ENCODE peak calls at places on chromosome 13, in nine cellular contexts. O, Z, P, U, N, F, D, W and A are unnamed samples.

GRCh38 chr13:33349314-33349995 is 63.9 kb upstream of the STARD13 start:
- DNase-seq in F (peak), P (peak), U (no peak), O (no peak), D (no peak), W (no peak), N (no peak), Z (no peak), A (peak)

GRCh38 chr13:90098580-90098979 is 1248.9 kb upstream of the MIR17HG start:
- DNase-seq in D (no peak), W (no peak), P (no peak), U (no peak), F (no peak), O (no peak), Z (no peak), N (no peak), A (no peak)

GRCh38 chr13:75869981-75870380 is 233.9 kb downstream of the LMO7 start:
- DNase-seq in Z (no peak), D (no peak), P (no peak), U (no peak), W (no peak), F (no peak), O (no peak), N (no peak), A (no peak)

GRCh38 chr13:48070942-48071341 is 24.0 kb downstream of the MED4 start:
- DNase-seq in P (no peak), D (no peak), U (no peak), Z (no peak), F (no peak), O (no peak), W (no peak), N (no peak), A (no peak)

GRCh38 chr13:71285700-71286099 is 581.3 kb downstream of the DACH1 start:
- DNase-seq in O (no peak), P (no peak), D (no peak), F (no peak), N (no peak), U (no peak), Z (peak), W (peak), A (peak)

GRCh38 chr13:44196186-44196751 is 177.4 kb upstream of the SERP2 start:
- DNase-seq in D (no peak), F (no peak), O (no peak), N (no peak), U (no peak), P (no peak), Z (no peak), W (no peak), A (no peak)

GRCh38 chr13:42350141-42350540 is 78.2 kb downstream of the AKAP11 start:
- DNase-seq in N (no peak), P (no peak), W (no peak), D (no peak), O (no peak), F (no peak), U (no peak), Z (no peak), A (no peak)

GRCh38 chr13:81153478-81153877 is 812.6 kb upstream of the SPRY2 start:
- DNase-seq in F (no peak), D (no peak), O (no peak), N (no peak), U (no peak), W (no peak), P (no peak), Z (no peak), A (no peak)

GRCh38 chr13:38350114-38350617 is 515 bp downstream of the UFM1 start:
- DNase-seq in N (peak), U (peak), O (no peak), W (peak), P (peak), Z (peak), D (peak), F (peak), A (peak)

GRCh38 chr13:44052843-44053607 is 173.3 kb downstream of the LACC1 start:
- DNase-seq in D (no peak), N (no peak), P (no peak), O (no peak), Z (peak), W (no peak), U (no peak), F (peak), A (no peak)

GRCh38 chr13:34216251-34216650 is 398.3 kb downstream of the RFC3 start:
- DNase-seq in W (no peak), O (no peak), F (no peak), P (no peak), D (no peak), N (no peak), U (no peak), Z (peak), A (no peak)

GRCh38 chr13:51728972-51729371 is 75.0 kb downstream of the DHRS12 start:
- DNase-seq in U (no peak), Z (peak), W (no peak), P (no peak), D (peak), O (no peak), N (no peak), F (peak), A (no peak)

GRCh38 chr13:99464441-99464949 is 36.8 kb upstream of the TM9SF2 start:
- DNase-seq in N (no peak), F (peak), O (peak), Z (peak), U (no peak), W (no peak), P (no peak), D (no peak), A (no peak)

GRCh38 chr13:111969551-111970135 is 97.3 kb upstream of the SOX1 start:
- DNase-seq in F (no peak), N (no peak), Z (no peak), O (no peak), U (no peak), D (no peak), W (no peak), P (no peak), A (no peak)

GRCh38 chr13:67036694-67037093 is 193.4 kb downstream of the PCDH9 start:
- DNase-seq in P (no peak), D (no peak), F (no peak), Z (no peak), O (no peak), W (no peak), U (no peak), N (no peak), A (no peak)

GRCh38 chr13:113527272-113527958 is 36.9 kb upstream of the DCUN1D2 start:
- DNase-seq in W (no peak), F (no peak), U (no peak), N (no peak), D (no peak), Z (no peak), P (no peak), O (no peak), A (no peak)

GRCh38 chr13:113550453-113550852 is 34.1 kb upstream of the TFDP1 start:
- DNase-seq in D (no peak), W (no peak), P (no peak), N (no peak), Z (no peak), O (no peak), U (no peak), F (no peak), A (no peak)

GRCh38 chr13:45847554-45848224 is 3.9 kb downstream of the SIAH3 start:
- DNase-seq in F (no peak), N (no peak), W (no peak), U (no peak), Z (peak), O (no peak), P (no peak), D (no peak), A (peak)

GRCh38 chr13:105827074-105827473 is 708.4 kb downstream of the EFNB2 start:
- DNase-seq in O (no peak), W (no peak), F (no peak), P (no peak), U (no peak), Z (no peak), N (no peak), D (no peak), A (no peak)

GRCh38 chr13:20263393-20264044 is 31.4 kb upstream of the GJB6 start:
- DNase-seq in D (no peak), N (no peak), O (no peak), W (no peak), Z (no peak), F (no peak), P (no peak), U (no peak), A (no peak)

GRCh38 chr13:27283906-27284523 is 13.4 kb downstream of the RASL11A start:
- DNase-seq in N (no peak), O (no peak), D (no peak), P (no peak), Z (peak), F (peak), U (no peak), W (peak), A (peak)

GRCh38 chr13:36217456-36217855 is 3.1 kb upstream of the SOHLH2 start:
- DNase-seq in P (no peak), U (no peak), W (no peak), F (no peak), Z (no peak), O (no peak), D (peak), N (no peak), A (no peak)

GRCh38 chr13:29481603-29482002 is 113.9 kb downstream of the SLC7A1 start:
- DNase-seq in N (no peak), P (no peak), O (no peak), Z (no peak), U (no peak), F (no peak), D (no peak), W (no peak), A (no peak)

GRCh38 chr13:114027826-114028225 is 54.0 kb upstream of the C13orf46 start:
- DNase-seq in Z (no peak), F (no peak), P (no peak), O (no peak), D (no peak), N (no peak), W (no peak), U (no peak), A (no peak)

GRCh38 chr13:111937763-111938375 is 129.1 kb upstream of the SOX1 start:
- DNase-seq in U (no peak), O (no peak), P (no peak), D (peak), Z (no peak), F (no peak), N (no peak), W (no peak), A (no peak)

GRCh38 chr13:90719452-90719851 is 628.0 kb upstream of the MIR17HG start:
- DNase-seq in D (no peak), W (no peak), P (no peak), F (no peak), N (no peak), U (no peak), Z (no peak), O (no peak), A (no peak)

GRCh38 chr13:95784161-95784880 is 107.4 kb downstream of the DNAJC3 start:
- DNase-seq in F (peak), P (no peak), N (no peak), U (no peak), Z (peak), D (peak), W (no peak), O (peak), A (no peak)

GRCh38 chr13:108060111-108060510 is 155.2 kb downstream of the LIG4 start:
- DNase-seq in W (no peak), P (no peak), O (no peak), F (no peak), U (no peak), D (no peak), Z (no peak), N (no peak), A (no peak)

GRCh38 chr13:27296496-27296895 is 25.9 kb downstream of the RASL11A start:
- DNase-seq in P (no peak), N (no peak), F (no peak), U (no peak), O (no peak), D (no peak), W (no peak), Z (peak), A (no peak)

GRCh38 chr13:53499551-53499950 is 470.9 kb downstream of the OLFM4 start:
- DNase-seq in D (no peak), W (no peak), U (no peak), P (no peak), O (no peak), F (no peak), Z (no peak), N (no peak), A (no peak)

GRCh38 chr13:23632741-23633140 is 62.5 kb downstream of the TNFRSF19 start:
- DNase-seq in P (no peak), W (no peak), N (no peak), U (no peak), F (no peak), Z (no peak), D (no peak), O (no peak), A (no peak)

GRCh38 chr13:37695200-37695599 is 96.6 kb upstream of the POSTN start:
- DNase-seq in P (no peak), U (no peak), N (no peak), D (no peak), O (no peak), Z (no peak), F (peak), W (no peak), A (no peak)

GRCh38 chr13:51844862-51845573 is at the start of gene TMEM272:
- DNase-seq in F (peak), D (no peak), W (peak), N (peak), Z (peak), U (no peak), P (peak), O (no peak), A (peak)